ENCODE peak calls at places on chromosomes 3 and 15, in six cellular contexts. T, O, G, M, K and N are unnamed samples.

GRCh38 chr15:73936181-73936580 is 9.9 kb downstream of the LOXL1 start:
- DNase-seq in T (no peak), O (no peak), G (no peak), M (no peak), K (no peak), N (no peak)

GRCh38 chr3:178618197-178618596 is 82.0 kb downstream of the KCNMB2 start:
- DNase-seq in T (no peak), O (no peak), G (no peak), M (no peak), K (no peak), N (no peak)

GRCh38 chr15:74460298-74460697 is 662 bp downstream of the UBL7 start:
- DNase-seq in T (no peak), O (no peak), G (peak), M (peak), K (no peak), N (no peak)

GRCh38 chr15:86178845-86179244 is 99.2 kb downstream of the AGBL1 start:
- DNase-seq in T (no peak), O (peak), G (no peak), M (no peak), K (no peak), N (no peak)

GRCh38 chr15:52101542-52102340 is 10.8 kb downstream of the BCL2L10 start:
- DNase-seq in T (no peak), O (no peak), G (peak), M (no peak), K (no peak), N (no peak)

GRCh38 chr3:98990657-98991056 is 89.2 kb upstream of the DCBLD2 start:
- DNase-seq in T (no peak), O (no peak), G (no peak), M (no peak), K (no peak), N (no peak)

GRCh38 chr15:45333550-45333949 is 44.8 kb downstream of the GATM start:
- DNase-seq in T (no peak), O (peak), G (no peak), M (no peak), K (no peak), N (no peak)

GRCh38 chr15:78056714-78057269 is 20.7 kb downstream of the TBC1D2B start:
- DNase-seq in T (no peak), O (no peak), G (peak), M (no peak), K (no peak), N (no peak)

GRCh38 chr15:72397780-72398179 is 325 bp upstream of the TMEM202 start:
- DNase-seq in T (no peak), O (no peak), G (no peak), M (no peak), K (no peak), N (no peak)

GRCh38 chr3:169268942-169269460 is 394.5 kb downstream of the MECOM start:
- DNase-seq in T (no peak), O (no peak), G (no peak), M (no peak), K (no peak), N (no peak)

GRCh38 chr3:120090422-120090821 is 3.8 kb downstream of the GSK3B start:
- DNase-seq in T (no peak), O (no peak), G (no peak), M (no peak), K (no peak), N (no peak)

GRCh38 chr15:65077981-65078352 is 1.4 kb downstream of the KBTBD13 start:
- DNase-seq in T (peak), O (peak), G (no peak), M (no peak), K (no peak), N (no peak)

GRCh38 chr15:90161946-90162345 is 39.2 kb upstream of the SEMA4B start:
- DNase-seq in T (no peak), O (no peak), G (peak), M (peak), K (no peak), N (no peak)

GRCh38 chr15:74314897-74315438 is 52.5 kb downstream of the CYP11A1 start:
- DNase-seq in T (no peak), O (no peak), G (no peak), M (no peak), K (no peak), N (no peak)

GRCh38 chr3:27900316-27900715 is 178.2 kb upstream of the EOMES start:
- DNase-seq in T (no peak), O (no peak), G (no peak), M (no peak), K (no peak), N (no peak)

GRCh38 chr3:128408693-128409620 is 57.7 kb downstream of the DNAJB8 start:
- DNase-seq in T (no peak), O (no peak), G (no peak), M (no peak), K (no peak), N (no peak)

GRCh38 chr15:49620174-49620573 is 444 bp downstream of the FAM227B start:
- DNase-seq in T (no peak), O (no peak), G (peak), M (no peak), K (no peak), N (no peak)
- TF ChIP-seq CTCF in T (no peak), O (peak), G (no peak), M (no peak), K (peak), N (no peak)

GRCh38 chr15:79832358-79832757 is 64.5 kb downstream of the MTHFS start:
- DNase-seq in T (no peak), O (no peak), G (no peak), M (no peak), K (no peak), N (no peak)

GRCh38 chr15:79826800-79827199 is 70.0 kb downstream of the MTHFS start:
- DNase-seq in T (no peak), O (no peak), G (no peak), M (no peak), K (no peak), N (no peak)

GRCh38 chr15:79829950-79830349 is 66.9 kb downstream of the MTHFS start:
- DNase-seq in T (no peak), O (no peak), G (no peak), M (no peak), K (no peak), N (no peak)

GRCh38 chr15:79831635-79832034 is 65.2 kb downstream of the MTHFS start:
- DNase-seq in T (no peak), O (no peak), G (no peak), M (no peak), K (no peak), N (no peak)

GRCh38 chr15:79828447-79828846 is 68.4 kb downstream of the MTHFS start:
- DNase-seq in T (no peak), O (no peak), G (no peak), M (no peak), K (no peak), N (no peak)
- TF ChIP-seq CTCF in T (no peak), O (no peak), G (no peak), M (no peak), K (no peak), N (no peak)

DNA sequence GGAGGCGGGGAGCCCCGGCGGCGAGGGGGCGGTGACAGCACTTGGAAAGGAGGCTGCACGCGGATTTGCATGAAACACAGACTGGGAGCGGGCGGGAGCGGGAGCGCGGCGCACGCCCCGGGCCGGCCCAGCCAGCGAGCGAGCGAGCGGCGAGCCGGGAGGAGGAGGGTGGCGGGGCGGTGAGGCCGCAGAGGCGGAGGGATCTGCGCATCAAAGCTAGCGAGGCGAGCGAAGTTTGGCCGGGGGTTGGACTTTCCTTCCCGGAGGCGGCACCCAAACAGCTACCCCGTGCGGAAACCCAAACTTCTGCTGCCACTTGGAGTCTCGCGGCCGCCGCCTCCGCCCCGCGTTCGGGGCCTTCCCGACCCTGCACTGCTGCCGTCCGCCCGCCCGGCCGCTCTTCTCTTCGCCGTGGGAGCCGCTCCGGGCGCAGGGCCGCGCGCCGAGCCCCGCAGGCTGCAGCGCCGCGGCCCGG is at the start of gene SMAD3:
- DNase-seq in T (peak), O (peak), G (peak), M (peak), K (peak), N (peak)
- TF ChIP-seq CTCF in T (no peak), O (no peak), G (no peak), M (no peak), K (no peak), N (no peak)

GRCh38 chr15:57631386-57632110 is 39.8 kb downstream of the MYZAP start:
- DNase-seq in T (no peak), O (no peak), G (no peak), M (no peak), K (no peak), N (no peak)

GRCh38 chr15:57634290-57634689 is 42.6 kb downstream of the MYZAP start:
- DNase-seq in T (no peak), O (no peak), G (no peak), M (no peak), K (no peak), N (no peak)

GRCh38 chr15:57637836-57638235 is 46.1 kb downstream of the MYZAP start:
- DNase-seq in T (no peak), O (no peak), G (no peak), M (no peak), K (no peak), N (no peak)

GRCh38 chr15:57639306-57639705 is 47.6 kb downstream of the MYZAP start:
- DNase-seq in T (no peak), O (no peak), G (no peak), M (no peak), K (no peak), N (no peak)

GRCh38 chr15:57635300-57635944 is 43.7 kb downstream of the MYZAP start:
- DNase-seq in T (no peak), O (no peak), G (no peak), M (no peak), K (no peak), N (no peak)
- TF ChIP-seq CTCF in T (no peak), O (no peak), G (no peak), M (no peak), K (no peak), N (no peak)

GRCh38 chr3:16350953-16351318 is 85.9 kb downstream of the OXNAD1 start:
- DNase-seq in T (no peak), O (no peak), G (no peak), M (no peak), K (no peak), N (no peak)
- TF ChIP-seq CTCF in T (no peak), O (no peak), G (no peak), M (no peak), K (no peak), N (no peak)